ENCODE peak calls at places on chromosomes 7 and 10, in nine cellular contexts. One of them, this sample, is unnamed.

GRCh38 chr7:140672382-140673062 is at the start of gene ADCK2:
- DNase-seq in Right ventricle myocardium inferior: peak
- DNase-seq in NCI-H446 treated with DMSO at 0.1 percent for 48 hours: peak
- DNase-seq in NCI-H1092: peak
- DNase-seq in fibroblast of lung: no peak
- DNase-seq in skeletal muscle cell: no peak
- DNase-seq in HEK293T: peak
- DNase-seq in stimulated activated CD8-positive, alpha-beta memory T cell treated with anti-CD3 and anti-CD28 coated beads, Interleukin-2, amount 100 ng/mL, for 1 hour: peak
- DNase-seq in ovary: peak
- DNase-seq in this sample: peak

GRCh38 chr10:117214401-117214800 is 17.1 kb downstream of the KCNK18 start:
- DNase-seq in ovary: no peak
- DNase-seq in HEK293T: no peak
- DNase-seq in Right ventricle myocardium inferior: no peak
- DNase-seq in fibroblast of lung: no peak
- DNase-seq in NCI-H446 treated with DMSO at 0.1 percent for 48 hours: no peak
- DNase-seq in stimulated activated CD8-positive, alpha-beta memory T cell treated with anti-CD3 and anti-CD28 coated beads, Interleukin-2, amount 100 ng/mL, for 1 hour: no peak
- DNase-seq in skeletal muscle cell: no peak
- DNase-seq in NCI-H1092: no peak
- DNase-seq in this sample: no peak

GRCh38 chr7:685540-685939 is 41.0 kb upstream of the DNAAF5 start:
- DNase-seq in fibroblast of lung: no peak
- DNase-seq in HEK293T: no peak
- DNase-seq in Right ventricle myocardium inferior: no peak
- DNase-seq in stimulated activated CD8-positive, alpha-beta memory T cell treated with anti-CD3 and anti-CD28 coated beads, Interleukin-2, amount 100 ng/mL, for 1 hour: no peak
- DNase-seq in NCI-H446 treated with DMSO at 0.1 percent for 48 hours: no peak
- DNase-seq in skeletal muscle cell: no peak
- DNase-seq in NCI-H1092: no peak
- DNase-seq in ovary: no peak
- DNase-seq in this sample: no peak

GRCh38 chr7:1752771-1753562 is 82.9 kb downstream of the ELFN1 start:
- DNase-seq in NCI-H1092: no peak
- DNase-seq in Right ventricle myocardium inferior: no peak
- DNase-seq in HEK293T: no peak
- DNase-seq in NCI-H446 treated with DMSO at 0.1 percent for 48 hours: no peak
- DNase-seq in stimulated activated CD8-positive, alpha-beta memory T cell treated with anti-CD3 and anti-CD28 coated beads, Interleukin-2, amount 100 ng/mL, for 1 hour: no peak
- DNase-seq in skeletal muscle cell: no peak
- DNase-seq in fibroblast of lung: no peak
- DNase-seq in ovary: no peak
- DNase-seq in this sample: no peak

GRCh38 chr7:158241919-158242318 is 345.7 kb downstream of the PTPRN2 start:
- DNase-seq in ovary: no peak
- DNase-seq in HEK293T: no peak
- DNase-seq in stimulated activated CD8-positive, alpha-beta memory T cell treated with anti-CD3 and anti-CD28 coated beads, Interleukin-2, amount 100 ng/mL, for 1 hour: no peak
- DNase-seq in NCI-H1092: no peak
- DNase-seq in fibroblast of lung: no peak
- DNase-seq in Right ventricle myocardium inferior: no peak
- DNase-seq in skeletal muscle cell: no peak
- DNase-seq in NCI-H446 treated with DMSO at 0.1 percent for 48 hours: no peak
- DNase-seq in this sample: no peak

GRCh38 chr10:76885815-76886214 is 751.8 kb downstream of the KCNMA1 start:
- DNase-seq in fibroblast of lung: no peak
- DNase-seq in HEK293T: no peak
- DNase-seq in ovary: no peak
- DNase-seq in stimulated activated CD8-positive, alpha-beta memory T cell treated with anti-CD3 and anti-CD28 coated beads, Interleukin-2, amount 100 ng/mL, for 1 hour: no peak
- DNase-seq in Right ventricle myocardium inferior: no peak
- DNase-seq in skeletal muscle cell: no peak
- DNase-seq in NCI-H1092: peak
- DNase-seq in NCI-H446 treated with DMSO at 0.1 percent for 48 hours: no peak
- DNase-seq in this sample: no peak

GRCh38 chr10:101244321-101245050 is 15.2 kb upstream of the LBX1 start:
- DNase-seq in stimulated activated CD8-positive, alpha-beta memory T cell treated with anti-CD3 and anti-CD28 coated beads, Interleukin-2, amount 100 ng/mL, for 1 hour: no peak
- DNase-seq in Right ventricle myocardium inferior: no peak
- DNase-seq in HEK293T: no peak
- DNase-seq in fibroblast of lung: peak
- DNase-seq in NCI-H446 treated with DMSO at 0.1 percent for 48 hours: peak
- DNase-seq in skeletal muscle cell: peak
- DNase-seq in ovary: no peak
- DNase-seq in NCI-H1092: no peak
- DNase-seq in this sample: no peak

GRCh38 chr10:131093795-131094366 is 217.6 kb downstream of the TCERG1L start:
- DNase-seq in skeletal muscle cell: no peak
- DNase-seq in NCI-H446 treated with DMSO at 0.1 percent for 48 hours: no peak
- DNase-seq in HEK293T: no peak
- DNase-seq in stimulated activated CD8-positive, alpha-beta memory T cell treated with anti-CD3 and anti-CD28 coated beads, Interleukin-2, amount 100 ng/mL, for 1 hour: no peak
- DNase-seq in NCI-H1092: no peak
- DNase-seq in fibroblast of lung: no peak
- DNase-seq in Right ventricle myocardium inferior: peak
- DNase-seq in ovary: peak
- DNase-seq in this sample: no peak

GRCh38 chr7:28349637-28350036 is 62.7 kb upstream of the CREB5 start:
- DNase-seq in HEK293T: no peak
- DNase-seq in ovary: no peak
- DNase-seq in stimulated activated CD8-positive, alpha-beta memory T cell treated with anti-CD3 and anti-CD28 coated beads, Interleukin-2, amount 100 ng/mL, for 1 hour: no peak
- DNase-seq in Right ventricle myocardium inferior: no peak
- DNase-seq in skeletal muscle cell: no peak
- DNase-seq in NCI-H1092: no peak
- DNase-seq in fibroblast of lung: no peak
- DNase-seq in NCI-H446 treated with DMSO at 0.1 percent for 48 hours: no peak
- DNase-seq in this sample: no peak

GRCh38 chr10:124231188-124232135 is 138.1 kb upstream of the CHST15 start:
- DNase-seq in stimulated activated CD8-positive, alpha-beta memory T cell treated with anti-CD3 and anti-CD28 coated beads, Interleukin-2, amount 100 ng/mL, for 1 hour: no peak
- DNase-seq in ovary: no peak
- DNase-seq in HEK293T: no peak
- DNase-seq in NCI-H446 treated with DMSO at 0.1 percent for 48 hours: no peak
- DNase-seq in skeletal muscle cell: no peak
- DNase-seq in NCI-H1092: no peak
- DNase-seq in Right ventricle myocardium inferior: no peak
- DNase-seq in fibroblast of lung: no peak
- DNase-seq in this sample: no peak

GRCh38 chr10:124453965-124454610 is 4.3 kb upstream of the NKX1-2 start:
- DNase-seq in ovary: no peak
- DNase-seq in Right ventricle myocardium inferior: no peak
- DNase-seq in fibroblast of lung: no peak
- DNase-seq in skeletal muscle cell: no peak
- DNase-seq in NCI-H446 treated with DMSO at 0.1 percent for 48 hours: no peak
- DNase-seq in NCI-H1092: no peak
- DNase-seq in HEK293T: no peak
- DNase-seq in stimulated activated CD8-positive, alpha-beta memory T cell treated with anti-CD3 and anti-CD28 coated beads, Interleukin-2, amount 100 ng/mL, for 1 hour: no peak
- DNase-seq in this sample: peak

GRCh38 chr10:110323503-110323902 is 18.8 kb upstream of the SMNDC1 start:
- DNase-seq in skeletal muscle cell: peak
- DNase-seq in fibroblast of lung: peak
- DNase-seq in NCI-H446 treated with DMSO at 0.1 percent for 48 hours: no peak
- DNase-seq in ovary: no peak
- DNase-seq in stimulated activated CD8-positive, alpha-beta memory T cell treated with anti-CD3 and anti-CD28 coated beads, Interleukin-2, amount 100 ng/mL, for 1 hour: no peak
- DNase-seq in Right ventricle myocardium inferior: no peak
- DNase-seq in NCI-H1092: no peak
- DNase-seq in HEK293T: no peak
- DNase-seq in this sample: no peak

GRCh38 chr7:55258631-55259030 is 106.5 kb upstream of the LANCL2 start:
- DNase-seq in ovary: no peak
- DNase-seq in NCI-H446 treated with DMSO at 0.1 percent for 48 hours: no peak
- DNase-seq in stimulated activated CD8-positive, alpha-beta memory T cell treated with anti-CD3 and anti-CD28 coated beads, Interleukin-2, amount 100 ng/mL, for 1 hour: no peak
- DNase-seq in fibroblast of lung: no peak
- DNase-seq in skeletal muscle cell: no peak
- DNase-seq in Right ventricle myocardium inferior: no peak
- DNase-seq in HEK293T: no peak
- DNase-seq in NCI-H1092: no peak
- DNase-seq in this sample: no peak

GRCh38 chr10:32244421-32245207 is 102.3 kb downstream of the EPC1 start:
- DNase-seq in ovary: no peak
- DNase-seq in skeletal muscle cell: no peak
- DNase-seq in NCI-H446 treated with DMSO at 0.1 percent for 48 hours: no peak
- DNase-seq in Right ventricle myocardium inferior: no peak
- DNase-seq in NCI-H1092: no peak
- DNase-seq in stimulated activated CD8-positive, alpha-beta memory T cell treated with anti-CD3 and anti-CD28 coated beads, Interleukin-2, amount 100 ng/mL, for 1 hour: no peak
- DNase-seq in HEK293T: no peak
- DNase-seq in fibroblast of lung: no peak
- DNase-seq in this sample: no peak

GRCh38 chr7:102154425-102154824 is 132.2 kb upstream of the SH2B2 start:
- DNase-seq in ovary: no peak
- DNase-seq in skeletal muscle cell: no peak
- DNase-seq in NCI-H1092: no peak
- DNase-seq in fibroblast of lung: no peak
- DNase-seq in HEK293T: no peak
- DNase-seq in Right ventricle myocardium inferior: no peak
- DNase-seq in NCI-H446 treated with DMSO at 0.1 percent for 48 hours: no peak
- DNase-seq in stimulated activated CD8-positive, alpha-beta memory T cell treated with anti-CD3 and anti-CD28 coated beads, Interleukin-2, amount 100 ng/mL, for 1 hour: no peak
- DNase-seq in this sample: no peak

GRCh38 chr10:109306698-109307097 is 616.6 kb downstream of the XPNPEP1 start:
- DNase-seq in NCI-H1092: no peak
- DNase-seq in Right ventricle myocardium inferior: no peak
- DNase-seq in ovary: no peak
- DNase-seq in fibroblast of lung: no peak
- DNase-seq in HEK293T: no peak
- DNase-seq in NCI-H446 treated with DMSO at 0.1 percent for 48 hours: no peak
- DNase-seq in stimulated activated CD8-positive, alpha-beta memory T cell treated with anti-CD3 and anti-CD28 coated beads, Interleukin-2, amount 100 ng/mL, for 1 hour: no peak
- DNase-seq in skeletal muscle cell: no peak
- DNase-seq in this sample: no peak

GRCh38 chr7:95478139-95479037 is 7.4 kb upstream of the ASB4 start:
- DNase-seq in skeletal muscle cell: no peak
- DNase-seq in stimulated activated CD8-positive, alpha-beta memory T cell treated with anti-CD3 and anti-CD28 coated beads, Interleukin-2, amount 100 ng/mL, for 1 hour: no peak
- DNase-seq in Right ventricle myocardium inferior: no peak
- DNase-seq in HEK293T: no peak
- DNase-seq in ovary: peak
- DNase-seq in NCI-H446 treated with DMSO at 0.1 percent for 48 hours: no peak
- DNase-seq in fibroblast of lung: peak
- DNase-seq in NCI-H1092: peak
- DNase-seq in this sample: peak

GRCh38 chr10:77431209-77431611 is 206.4 kb downstream of the KCNMA1 start:
- DNase-seq in fibroblast of lung: no peak
- DNase-seq in ovary: no peak
- DNase-seq in NCI-H446 treated with DMSO at 0.1 percent for 48 hours: no peak
- DNase-seq in skeletal muscle cell: no peak
- DNase-seq in NCI-H1092: no peak
- DNase-seq in stimulated activated CD8-positive, alpha-beta memory T cell treated with anti-CD3 and anti-CD28 coated beads, Interleukin-2, amount 100 ng/mL, for 1 hour: no peak
- DNase-seq in Right ventricle myocardium inferior: no peak
- DNase-seq in HEK293T: no peak
- DNase-seq in this sample: peak

GRCh38 chr7:7177044-7177517 is 5.3 kb upstream of the C1GALT1 start:
- DNase-seq in NCI-H446 treated with DMSO at 0.1 percent for 48 hours: no peak
- DNase-seq in stimulated activated CD8-positive, alpha-beta memory T cell treated with anti-CD3 and anti-CD28 coated beads, Interleukin-2, amount 100 ng/mL, for 1 hour: no peak
- DNase-seq in Right ventricle myocardium inferior: no peak
- DNase-seq in skeletal muscle cell: peak
- DNase-seq in HEK293T: no peak
- DNase-seq in ovary: no peak
- DNase-seq in NCI-H1092: no peak
- DNase-seq in fibroblast of lung: peak
- DNase-seq in this sample: no peak

GRCh38 chr7:1380821-1381580 is 78.3 kb downstream of the MICALL2 start:
- DNase-seq in NCI-H446 treated with DMSO at 0.1 percent for 48 hours: no peak
- DNase-seq in ovary: no peak
- DNase-seq in NCI-H1092: no peak
- DNase-seq in skeletal muscle cell: no peak
- DNase-seq in stimulated activated CD8-positive, alpha-beta memory T cell treated with anti-CD3 and anti-CD28 coated beads, Interleukin-2, amount 100 ng/mL, for 1 hour: no peak
- DNase-seq in fibroblast of lung: no peak
- DNase-seq in HEK293T: no peak
- DNase-seq in Right ventricle myocardium inferior: peak
- DNase-seq in this sample: no peak

GRCh38 chr10:133182791-133183645 is 23.0 kb downstream of the KNDC1 start:
- DNase-seq in Right ventricle myocardium inferior: peak
- DNase-seq in ovary: no peak
- DNase-seq in skeletal muscle cell: no peak
- DNase-seq in NCI-H1092: no peak
- DNase-seq in stimulated activated CD8-positive, alpha-beta memory T cell treated with anti-CD3 and anti-CD28 coated beads, Interleukin-2, amount 100 ng/mL, for 1 hour: no peak
- DNase-seq in HEK293T: no peak
- DNase-seq in NCI-H446 treated with DMSO at 0.1 percent for 48 hours: no peak
- DNase-seq in fibroblast of lung: no peak
- DNase-seq in this sample: no peak

GRCh38 chr7:55887786-55888185 is 530 bp downstream of the ZNF713 start:
- DNase-seq in stimulated activated CD8-positive, alpha-beta memory T cell treated with anti-CD3 and anti-CD28 coated beads, Interleukin-2, amount 100 ng/mL, for 1 hour: no peak
- DNase-seq in skeletal muscle cell: no peak
- DNase-seq in NCI-H1092: peak
- DNase-seq in fibroblast of lung: peak
- DNase-seq in NCI-H446 treated with DMSO at 0.1 percent for 48 hours: no peak
- DNase-seq in Right ventricle myocardium inferior: no peak
- DNase-seq in HEK293T: peak
- DNase-seq in ovary: no peak
- DNase-seq in this sample: no peak

GRCh38 chr10:98446656-98447221 is at the start of gene HPS1:
- DNase-seq in stimulated activated CD8-positive, alpha-beta memory T cell treated with anti-CD3 and anti-CD28 coated beads, Interleukin-2, amount 100 ng/mL, for 1 hour: peak
- DNase-seq in NCI-H446 treated with DMSO at 0.1 percent for 48 hours: peak
- DNase-seq in HEK293T: peak
- DNase-seq in NCI-H1092: no peak
- DNase-seq in Right ventricle myocardium inferior: peak
- DNase-seq in skeletal muscle cell: peak
- DNase-seq in ovary: peak
- DNase-seq in fibroblast of lung: peak
- DNase-seq in this sample: peak

GRCh38 chr7:133081119-133081604 is 728 bp downstream of the CHCHD3 start:
- DNase-seq in HEK293T: peak
- DNase-seq in NCI-H1092: no peak
- DNase-seq in Right ventricle myocardium inferior: no peak
- DNase-seq in skeletal muscle cell: no peak
- DNase-seq in stimulated activated CD8-positive, alpha-beta memory T cell treated with anti-CD3 and anti-CD28 coated beads, Interleukin-2, amount 100 ng/mL, for 1 hour: no peak
- DNase-seq in ovary: no peak
- DNase-seq in fibroblast of lung: no peak
- DNase-seq in NCI-H446 treated with DMSO at 0.1 percent for 48 hours: no peak
- DNase-seq in this sample: peak

GRCh38 chr7:1508277-1508758 is 4.1 kb upstream of the INTS1 start:
- DNase-seq in stimulated activated CD8-positive, alpha-beta memory T cell treated with anti-CD3 and anti-CD28 coated beads, Interleukin-2, amount 100 ng/mL, for 1 hour: no peak
- DNase-seq in NCI-H1092: no peak
- DNase-seq in HEK293T: no peak
- DNase-seq in ovary: no peak
- DNase-seq in fibroblast of lung: no peak
- DNase-seq in NCI-H446 treated with DMSO at 0.1 percent for 48 hours: no peak
- DNase-seq in Right ventricle myocardium inferior: peak
- DNase-seq in skeletal muscle cell: no peak
- DNase-seq in this sample: no peak

GRCh38 chr7:45237788-45238461 is 80.3 kb downstream of the RAMP3 start:
- DNase-seq in NCI-H1092: no peak
- DNase-seq in NCI-H446 treated with DMSO at 0.1 percent for 48 hours: no peak
- DNase-seq in Right ventricle myocardium inferior: no peak
- DNase-seq in ovary: no peak
- DNase-seq in skeletal muscle cell: no peak
- DNase-seq in fibroblast of lung: no peak
- DNase-seq in stimulated activated CD8-positive, alpha-beta memory T cell treated with anti-CD3 and anti-CD28 coated beads, Interleukin-2, amount 100 ng/mL, for 1 hour: no peak
- DNase-seq in HEK293T: no peak
- DNase-seq in this sample: peak

GRCh38 chr7:64882341-64883112 is 20.5 kb upstream of the ZNF273 start:
- DNase-seq in skeletal muscle cell: no peak
- DNase-seq in Right ventricle myocardium inferior: peak
- DNase-seq in ovary: peak
- DNase-seq in NCI-H1092: peak
- DNase-seq in HEK293T: no peak
- DNase-seq in NCI-H446 treated with DMSO at 0.1 percent for 48 hours: no peak
- DNase-seq in stimulated activated CD8-positive, alpha-beta memory T cell treated with anti-CD3 and anti-CD28 coated beads, Interleukin-2, amount 100 ng/mL, for 1 hour: no peak
- DNase-seq in fibroblast of lung: peak
- DNase-seq in this sample: peak

GRCh38 chr10:75402486-75403143 is 1.1 kb upstream of the ZNF503 start:
- DNase-seq in NCI-H446 treated with DMSO at 0.1 percent for 48 hours: no peak
- DNase-seq in HEK293T: no peak
- DNase-seq in NCI-H1092: peak
- DNase-seq in skeletal muscle cell: no peak
- DNase-seq in ovary: peak
- DNase-seq in stimulated activated CD8-positive, alpha-beta memory T cell treated with anti-CD3 and anti-CD28 coated beads, Interleukin-2, amount 100 ng/mL, for 1 hour: no peak
- DNase-seq in fibroblast of lung: no peak
- DNase-seq in Right ventricle myocardium inferior: no peak
- DNase-seq in this sample: peak

GRCh38 chr7:47577351-47577919 is 4.5 kb downstream of the TNS3 start:
- DNase-seq in Right ventricle myocardium inferior: peak
- DNase-seq in skeletal muscle cell: no peak
- DNase-seq in NCI-H446 treated with DMSO at 0.1 percent for 48 hours: no peak
- DNase-seq in NCI-H1092: no peak
- DNase-seq in fibroblast of lung: peak
- DNase-seq in stimulated activated CD8-positive, alpha-beta memory T cell treated with anti-CD3 and anti-CD28 coated beads, Interleukin-2, amount 100 ng/mL, for 1 hour: no peak
- DNase-seq in ovary: peak
- DNase-seq in HEK293T: no peak
- DNase-seq in this sample: no peak

GRCh38 chr7:845731-846130 is 13.5 kb downstream of the SUN1 start:
- DNase-seq in stimulated activated CD8-positive, alpha-beta memory T cell treated with anti-CD3 and anti-CD28 coated beads, Interleukin-2, amount 100 ng/mL, for 1 hour: no peak
- DNase-seq in Right ventricle myocardium inferior: no peak
- DNase-seq in ovary: no peak
- DNase-seq in fibroblast of lung: no peak
- DNase-seq in NCI-H1092: no peak
- DNase-seq in skeletal muscle cell: no peak
- DNase-seq in HEK293T: no peak
- DNase-seq in NCI-H446 treated with DMSO at 0.1 percent for 48 hours: no peak
- DNase-seq in this sample: no peak

GRCh38 chr7:130394421-130395188 is 14.3 kb downstream of the CPA1 start:
- DNase-seq in NCI-H1092: no peak
- DNase-seq in Right ventricle myocardium inferior: no peak
- DNase-seq in HEK293T: no peak
- DNase-seq in stimulated activated CD8-positive, alpha-beta memory T cell treated with anti-CD3 and anti-CD28 coated beads, Interleukin-2, amount 100 ng/mL, for 1 hour: no peak
- DNase-seq in ovary: no peak
- DNase-seq in fibroblast of lung: no peak
- DNase-seq in skeletal muscle cell: no peak
- DNase-seq in NCI-H446 treated with DMSO at 0.1 percent for 48 hours: no peak
- DNase-seq in this sample: no peak

This sample was measured in endodermal cell.